ENCODE peak calls at places on chromosomes 16 and 17, in seven cellular contexts. D is H9, O is neuronal stem cell, Y is IMR-90, M is H1, C is mesendoderm, Z is mesenchymal stem cell. F is an unnamed sample.

GRCh38 chr17:46773676-46774075 is 44.8 kb downstream of the WNT3 start:
- DNase-seq in D (peak), O (no peak), Y (no peak), M (no peak), C (no peak), Z (no peak), F (no peak)

GRCh38 chr16:56812884-56813283 is 52.1 kb upstream of the SLC12A3 start:
- DNase-seq in D (no peak), O (no peak), Y (peak), M (no peak), C (no peak), Z (peak), F (no peak)

GRCh38 chr17:28747046-28747691 is 3.4 kb downstream of the TRAF4 start:
- DNase-seq in D (peak), O (no peak), Y (no peak), M (no peak), C (peak), Z (no peak), F (peak)

GRCh38 chr16:610513-611381 is 20.0 kb upstream of the WFIKKN1 start:
- DNase-seq in D (peak), O (no peak), Y (no peak), M (peak), C (peak), Z (no peak), F (peak)

GRCh38 chr16:65500919-65501318 is 379.1 kb upstream of the CDH11 start:
- DNase-seq in D (no peak), O (no peak), Y (no peak), M (no peak), C (no peak), Z (no peak), F (no peak)

GRCh38 chr17:10803830-10804498 is at the start of gene TMEM238L:
- DNase-seq in D (no peak), O (no peak), Y (no peak), M (no peak), C (no peak), Z (no peak), F (no peak)

GRCh38 chr16:27698266-27698665 is 148.3 kb downstream of the KATNIP start:
- DNase-seq in D (peak), O (no peak), Y (no peak), M (peak), C (peak), Z (no peak), F (no peak)

GRCh38 chr17:42522263-42522790 is 13.7 kb upstream of the NAGLU start:
- DNase-seq in D (peak), O (no peak), Y (no peak), M (no peak), C (no peak), Z (no peak), F (no peak)

GRCh38 chr17:40945414-40945813 is 8.0 kb upstream of the KRT23 start:
- DNase-seq in D (no peak), O (no peak), Y (no peak), M (no peak), C (no peak), Z (no peak), F (no peak)

GRCh38 chr17:40949406-40949805 is 12.0 kb upstream of the KRT23 start:
- DNase-seq in D (no peak), O (peak), Y (no peak), M (no peak), C (no peak), Z (no peak), F (no peak)

GRCh38 chr17:40950176-40950575 is 12.7 kb upstream of the KRT23 start:
- DNase-seq in D (no peak), O (no peak), Y (no peak), M (no peak), C (no peak), Z (no peak), F (no peak)

GRCh38 chr17:40951011-40951622 is 13.7 kb upstream of the KRT23 start:
- DNase-seq in D (no peak), O (no peak), Y (no peak), M (no peak), C (no peak), Z (no peak), F (no peak)

GRCh38 chr17:40947929-40948328 is 10.5 kb upstream of the KRT23 start:
- DNase-seq in D (no peak), O (no peak), Y (no peak), M (no peak), C (no peak), Z (no peak), F (no peak)
- H3K18ac ChIP-seq in D (no peak), O (no peak), Y (no peak), M (no peak), C (no peak), Z (no peak), F (no peak)

GRCh38 chr16:13312063-13312462 is 410.7 kb downstream of the SHISA9 start:
- DNase-seq in D (no peak), O (no peak), Y (no peak), M (no peak), C (no peak), Z (no peak), F (no peak)
- H2AK5ac ChIP-seq in D (no peak), O (no peak), Y (no peak), M (no peak), C (no peak), Z (no peak), F (no peak)

GRCh38 chr16:86503830-86504229 is 6.5 kb upstream of the FOXF1 start:
- DNase-seq in D (no peak), O (no peak), Y (no peak), M (no peak), C (no peak), Z (peak), F (no peak)
- H3K18ac ChIP-seq in D (no peak), O (no peak), Y (peak), M (no peak), C (no peak), Z (peak), F (no peak)

DNA sequence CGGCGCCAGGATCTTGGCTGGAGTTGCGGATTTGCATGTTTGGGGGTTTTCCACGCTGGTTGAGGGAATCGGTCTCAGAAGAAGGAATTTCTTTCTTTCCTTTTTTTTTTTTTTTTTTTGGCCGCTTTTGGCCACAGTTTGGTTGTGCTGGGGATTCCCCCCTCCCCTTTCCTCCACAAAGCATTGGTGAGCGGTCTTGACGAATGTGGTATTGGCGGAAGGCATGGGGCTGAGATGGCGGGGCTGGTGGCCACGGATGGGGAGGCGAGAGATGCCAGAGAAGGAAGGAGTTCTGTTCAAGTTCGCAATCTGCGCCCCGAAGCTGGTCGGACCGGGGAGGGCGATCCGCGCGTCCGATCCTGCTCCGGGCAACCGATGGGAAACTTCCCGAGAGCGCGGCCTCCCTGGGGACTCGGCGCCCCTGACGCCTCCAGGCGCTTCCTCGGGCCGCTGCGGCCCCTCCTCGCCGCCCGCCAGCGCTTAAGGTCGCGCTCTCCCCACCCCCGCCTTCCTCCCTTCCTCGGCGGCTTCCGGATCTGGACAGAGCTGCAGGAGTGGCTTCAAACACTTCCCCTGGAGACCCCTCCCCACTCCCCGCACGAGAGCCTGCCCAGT is 43.2 kb downstream of the RAI1 start:
- DNase-seq in D (peak), O (peak), Y (peak), M (peak), C (peak), Z (peak), F (no peak)
- H2AK5ac ChIP-seq in D (no peak), O (peak), Y (peak), M (no peak), C (no peak), Z (no peak), F (peak)

DNA sequence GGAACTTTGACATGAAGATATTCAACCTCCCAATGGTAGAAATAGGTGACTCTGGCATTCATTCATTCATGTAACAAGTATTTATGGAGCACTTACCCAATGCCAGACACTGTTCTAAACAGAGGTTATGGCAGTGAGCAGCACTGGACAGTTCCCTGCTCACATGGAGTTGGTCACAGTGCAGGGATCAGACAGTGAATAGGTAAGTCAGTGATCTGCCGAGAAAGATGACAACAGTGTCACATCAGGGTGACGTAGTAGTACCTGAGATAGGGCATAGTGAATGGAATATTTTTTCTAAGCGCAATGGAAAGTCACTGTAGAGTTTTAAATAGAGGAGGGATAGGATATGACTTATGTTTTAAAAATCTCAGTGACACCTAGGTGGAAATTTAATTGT is 791.4 kb upstream of the RBFOX1 start:
- DNase-seq in D (no peak), O (no peak), Y (no peak), M (no peak), C (no peak), Z (no peak), F (no peak)
- H3K18ac ChIP-seq in D (no peak), O (no peak), Y (no peak), M (no peak), C (no peak), Z (no peak), F (no peak)

GRCh38 chr17:63704259-63704576 is 4.3 kb upstream of the LIMD2 start:
- DNase-seq in D (no peak), O (no peak), Y (no peak), M (no peak), C (no peak), Z (no peak), F (no peak)
- H2AK5ac ChIP-seq in D (no peak), O (no peak), Y (no peak), M (no peak), C (no peak), Z (no peak), F (no peak)

DNA sequence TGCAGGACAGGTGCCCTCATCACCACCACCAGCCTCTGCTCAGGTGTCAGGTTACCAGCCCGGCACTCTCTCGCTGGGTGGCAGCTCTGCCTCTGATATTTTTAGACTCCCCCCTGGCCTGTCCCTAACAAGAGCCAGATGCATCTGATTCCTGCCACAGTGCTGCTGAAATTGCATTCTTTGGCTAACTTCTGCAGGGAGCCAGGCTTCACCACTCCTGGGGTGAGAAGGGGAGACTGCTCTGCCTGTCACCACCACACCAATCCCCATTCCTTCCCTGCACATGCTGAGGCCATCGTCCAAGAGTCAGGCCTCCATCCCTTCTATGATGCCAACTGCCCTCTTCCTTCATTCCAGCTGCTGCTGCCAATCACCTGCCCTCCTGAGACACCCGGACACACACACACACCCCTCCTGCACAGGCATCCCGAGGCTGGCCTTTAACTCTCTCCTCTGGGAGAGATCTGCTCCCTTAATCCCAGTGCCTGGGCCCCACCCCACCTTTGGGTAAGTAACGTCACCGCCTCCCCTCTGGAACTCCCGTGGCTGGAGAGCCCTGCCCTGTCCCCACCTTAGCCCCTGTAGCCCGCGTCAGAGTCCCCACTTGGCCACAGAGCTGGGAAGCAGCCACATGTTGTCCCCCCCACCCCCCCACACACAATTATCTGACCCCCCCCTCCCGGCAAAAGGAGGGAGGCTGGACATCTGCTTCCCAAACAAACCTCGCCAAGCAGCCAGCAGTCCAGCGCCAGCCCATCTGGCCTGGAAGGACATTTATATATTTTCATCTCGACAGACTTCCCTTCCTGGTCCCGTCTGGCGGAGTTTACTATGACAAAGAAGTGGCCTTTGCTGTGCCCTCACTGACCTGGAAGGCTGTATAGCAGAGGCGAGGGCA is 2.8 kb downstream of the EMP2 start:
- DNase-seq in D (peak), O (no peak), Y (no peak), M (no peak), C (peak), Z (no peak), F (no peak)
- H3K18ac ChIP-seq in D (no peak), O (peak), Y (no peak), M (no peak), C (no peak), Z (no peak), F (no peak)

GRCh38 chr16:67082891-67083290 is 26.9 kb upstream of the PHAF1 start:
- DNase-seq in D (no peak), O (no peak), Y (peak), M (no peak), C (no peak), Z (peak), F (no peak)

GRCh38 chr16:67086829-67087228 is 22.9 kb upstream of the PHAF1 start:
- DNase-seq in D (no peak), O (no peak), Y (peak), M (no peak), C (no peak), Z (peak), F (no peak)

GRCh38 chr16:67077871-67078270 is 31.9 kb upstream of the PHAF1 start:
- DNase-seq in D (no peak), O (no peak), Y (no peak), M (no peak), C (no peak), Z (no peak), F (no peak)

GRCh38 chr16:67084345-67085028 is 25.3 kb upstream of the PHAF1 start:
- DNase-seq in D (no peak), O (no peak), Y (peak), M (no peak), C (no peak), Z (peak), F (no peak)

DNA sequence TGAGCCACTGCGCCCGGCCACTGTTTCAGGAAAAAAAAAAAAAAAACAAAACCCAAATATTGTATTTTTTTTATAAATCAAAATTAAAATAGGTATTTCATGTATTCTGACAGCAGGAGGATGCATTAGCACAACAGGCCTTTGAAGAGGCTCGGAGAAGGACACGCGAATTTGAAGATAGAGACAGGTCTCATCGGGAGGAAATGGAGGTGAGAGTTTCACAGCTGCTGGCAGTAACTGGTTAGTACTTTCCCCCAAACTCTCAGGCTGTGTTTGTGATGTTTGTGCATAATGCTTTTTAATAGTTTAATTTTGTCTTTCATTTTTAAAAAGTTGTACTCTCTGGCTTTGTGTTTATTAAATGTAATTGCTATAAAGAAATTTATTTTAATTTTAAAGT is 27.6 kb upstream of the PHAF1 start:
- DNase-seq in D (no peak), O (no peak), Y (no peak), M (no peak), C (no peak), Z (no peak), F (no peak)
- H2AK5ac ChIP-seq in D (no peak), O (no peak), Y (no peak), M (no peak), C (no peak), Z (no peak), F (no peak)

GRCh38 chr17:76681222-76682137 is 29.3 kb downstream of the MXRA7 start:
- DNase-seq in D (peak), O (peak), Y (peak), M (peak), C (peak), Z (peak), F (peak)

GRCh38 chr17:76682306-76682705 is 28.5 kb downstream of the MXRA7 start:
- DNase-seq in D (no peak), O (no peak), Y (no peak), M (no peak), C (no peak), Z (peak), F (no peak)

GRCh38 chr17:76683921-76684745 is 26.6 kb downstream of the MXRA7 start:
- DNase-seq in D (no peak), O (no peak), Y (no peak), M (no peak), C (no peak), Z (no peak), F (no peak)

GRCh38 chr17:76684756-76685155 is 26.0 kb downstream of the MXRA7 start:
- DNase-seq in D (no peak), O (no peak), Y (no peak), M (no peak), C (no peak), Z (no peak), F (no peak)

GRCh38 chr17:76683011-76683755 is 27.6 kb downstream of the MXRA7 start:
- DNase-seq in D (no peak), O (no peak), Y (no peak), M (peak), C (peak), Z (peak), F (no peak)
- H3K18ac ChIP-seq in D (no peak), O (peak), Y (no peak), M (peak), C (no peak), Z (peak), F (no peak)

F was measured in trophoblast cell.